ENCODE peak calls at places on chromosomes 5 and 9, in six cellular contexts. E, Z, P, U, F and L are unnamed samples.
A peak's percentile ranks its signal among the peaks of the same experiment; 100 is the strongest.

GRCh38 chr5:84642795-84643194 is 258.1 kb upstream of the EDIL3 start:
- DNase-seq in U (no peak), E (no peak), F (no peak), P (no peak), Z (no peak), L (no peak)

GRCh38 chr5:143017992-143018391 is 247.8 kb downstream of the ARHGAP26 start:
- DNase-seq in P (no peak), F (no peak), E (no peak), U (no peak), Z (no peak), L (no peak)

GRCh38 chr5:2929779-2930178 is 178.3 kb upstream of the IRX2 start:
- DNase-seq in E (no peak), Z (no peak), U (no peak), F (no peak), P (no peak), L (no peak)

GRCh38 chr9:90697782-90698181 is 55.2 kb upstream of the DIRAS2 start:
- DNase-seq in F (no peak), U (no peak), P (no peak), Z (no peak), E (no peak), L (peak; percentile 5)

GRCh38 chr5:157747766-157748700 is 4.5 kb downstream of the LSM11 start:
- DNase-seq in Z (no peak), P (no peak), U (no peak), F (no peak), E (no peak), L (no peak)

GRCh38 chr5:108765647-108766046 is 17.9 kb downstream of the FER start:
- DNase-seq in Z (no peak), F (no peak), E (no peak), U (no peak), P (no peak), L (no peak)

GRCh38 chr5:136374638-136375037 is 9.3 kb upstream of the TRPC7 start:
- DNase-seq in E (no peak), P (no peak), Z (no peak), U (no peak), F (no peak), L (no peak)

GRCh38 chr5:32628049-32628803 is 42.9 kb downstream of the SUB1 start:
- DNase-seq in U (no peak), E (no peak), P (no peak), F (peak; percentile 31), Z (no peak), L (no peak)

GRCh38 chr5:5309645-5310044 is 112.8 kb upstream of the ICE1 start:
- DNase-seq in E (no peak), F (no peak), U (no peak), Z (no peak), P (no peak), L (no peak)

GRCh38 chr5:161086456-161086855 is 234.4 kb upstream of the ATP10B start:
- DNase-seq in E (no peak), Z (no peak), U (no peak), P (no peak), F (no peak), L (no peak)

GRCh38 chr9:87798276-87798833 is 72.4 kb downstream of the CTSL start:
- DNase-seq in Z (no peak), U (no peak), E (no peak), P (no peak), F (no peak), L (no peak)

GRCh38 chr9:104094534-104095020 is 468 bp downstream of the SMC2 start:
- DNase-seq in U (no peak), F (peak; percentile 9), P (no peak), E (no peak), Z (no peak), L (no peak)

GRCh38 chr9:71079451-71079850 is 42.0 kb downstream of the TRPM3 start:
- DNase-seq in U (no peak), E (no peak), F (peak; percentile 8), P (no peak), Z (no peak), L (no peak)

GRCh38 chr5:55421074-55421529 is 113.3 kb downstream of the MTREX start:
- DNase-seq in Z (peak; percentile 15), F (no peak), P (no peak), E (no peak), U (no peak), L (no peak)

GRCh38 chr9:100477221-100477620 is 4.3 kb downstream of the TMEFF1 start:
- DNase-seq in U (no peak), P (no peak), Z (no peak), E (no peak), F (no peak), L (no peak)

GRCh38 chr5:150904479-150905311 is at the start of gene ZNF300:
- DNase-seq in Z (peak; percentile 32), F (peak; percentile 85), E (peak; percentile 85), P (peak; percentile 84), U (peak; percentile 95), L (peak; percentile 72)

GRCh38 chr9:2228132-2228531 is 213.0 kb downstream of the SMARCA2 start:
- DNase-seq in F (no peak), E (peak; percentile 85), P (peak; percentile 45), Z (no peak), U (peak; percentile 37), L (peak; percentile 83)

GRCh38 chr5:134530375-134531077 is 5.1 kb downstream of the JADE2 start:
- DNase-seq in P (no peak), F (no peak), Z (no peak), U (no peak), E (no peak), L (no peak)
- TF ChIP-seq POLR2AphosphoS5 in P (no peak), F (no peak), Z (no peak), U (no peak), E (no peak), L (no peak)

GRCh38 chr5:79109527-79110492 is 1.8 kb upstream of the BHMT start:
- DNase-seq in U (peak; percentile 50), Z (no peak), E (peak; percentile 60), P (no peak), F (peak; percentile 28), L (no peak)
- TF ChIP-seq GABPA in U (no peak), Z (no peak), E (no peak), P (no peak), F (no peak), L (no peak)

DNA sequence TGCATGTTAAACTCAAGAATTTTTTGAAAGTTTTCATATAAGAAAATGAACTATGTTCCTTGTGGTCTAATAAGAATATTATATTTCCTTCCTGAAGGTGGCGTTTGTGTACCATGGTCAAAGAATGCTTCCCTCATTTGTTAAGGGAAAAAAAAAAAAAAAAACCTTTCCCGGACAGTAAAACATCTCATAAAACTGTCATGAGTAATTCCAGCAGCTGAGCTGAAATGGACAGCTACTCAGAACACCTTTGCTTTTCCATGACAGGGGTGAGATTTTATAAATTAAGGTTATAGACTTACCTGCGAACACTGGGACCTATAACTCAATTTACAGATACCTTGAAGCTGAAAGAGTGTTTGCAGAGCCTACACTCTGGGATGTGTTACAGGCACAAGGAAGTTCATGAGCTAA is 113.2 kb upstream of the RANBP3L start:
- DNase-seq in P (peak; percentile 26), F (peak; percentile 24), U (peak; percentile 58), Z (no peak), E (no peak), L (no peak)
- TF ChIP-seq POLR2AphosphoS5 in P (no peak), F (no peak), U (no peak), Z (no peak), E (no peak), L (no peak)

DNA sequence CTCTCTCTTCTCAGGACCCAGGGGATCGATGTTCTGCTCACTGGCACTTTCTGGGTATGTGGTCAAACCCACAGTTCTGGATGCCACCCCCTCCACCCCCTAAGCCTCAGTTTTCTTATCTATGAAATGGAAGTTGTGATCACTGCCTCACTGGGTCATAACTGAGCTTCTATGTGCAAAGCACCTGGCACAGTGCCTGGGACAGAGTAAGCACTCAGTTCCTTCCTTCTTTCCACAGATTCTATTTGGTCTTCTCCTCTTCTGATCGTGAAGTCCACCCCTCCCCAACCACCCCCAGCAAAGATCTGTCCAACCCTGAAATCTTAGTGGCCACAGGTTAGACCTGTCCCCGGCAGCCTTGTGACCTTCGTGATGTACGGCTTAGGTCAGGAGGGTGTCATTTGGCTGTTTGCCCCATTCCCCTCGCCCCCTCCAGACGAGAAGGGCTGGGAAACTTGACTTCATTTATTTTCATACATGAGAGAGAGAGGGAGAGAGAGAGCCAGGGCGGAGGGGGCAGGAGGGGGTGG is 181.4 kb downstream of the FGF18 start:
- DNase-seq in E (no peak), Z (no peak), F (no peak), U (no peak), P (no peak), L (peak; percentile 87)
- TF ChIP-seq GABPA in E (no peak), Z (no peak), F (no peak), U (no peak), P (no peak), L (no peak)

DNA sequence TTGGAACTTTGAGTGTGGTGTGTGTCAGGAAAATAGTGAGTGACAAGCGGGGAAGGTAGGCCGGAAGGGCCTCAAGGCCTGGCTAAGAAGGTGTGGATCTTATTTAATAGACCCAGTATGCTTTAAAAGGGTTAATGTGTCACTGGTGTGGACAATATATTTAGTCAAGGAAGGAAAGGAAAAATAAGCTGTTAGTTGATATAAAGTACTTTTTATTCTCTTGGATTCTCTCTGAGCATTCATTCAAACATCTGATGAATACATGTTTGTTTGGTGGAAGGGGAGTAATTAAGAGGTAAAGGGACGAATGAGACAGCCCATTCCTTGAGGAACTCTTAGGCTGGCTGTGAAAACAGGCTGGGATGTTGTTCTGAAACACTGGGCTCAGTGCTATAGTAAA is 98.9 kb downstream of the MELK start:
- DNase-seq in U (no peak), Z (no peak), P (no peak), E (no peak), F (no peak), L (no peak)
- TF ChIP-seq POLR2AphosphoS5 in U (no peak), Z (no peak), P (no peak), E (no peak), F (no peak), L (no peak)

DNA sequence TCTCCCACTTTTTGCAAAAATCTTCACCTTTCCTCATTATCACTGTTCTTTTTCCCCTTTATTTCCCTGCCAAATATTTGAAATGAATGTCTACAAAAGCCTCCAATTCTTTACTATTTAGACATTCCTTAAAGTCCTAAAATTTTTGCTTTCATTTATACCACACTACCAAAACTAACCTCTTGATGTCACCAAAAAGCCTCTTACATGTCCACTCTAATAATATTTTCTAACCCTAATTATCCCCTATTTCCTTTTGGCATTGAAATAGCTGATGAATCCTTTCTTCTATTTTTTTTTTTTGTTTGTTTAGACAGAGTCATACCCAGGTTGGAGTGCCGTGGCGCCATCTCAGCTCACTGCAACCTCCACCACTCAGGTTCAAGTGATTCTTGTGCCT is 32.3 kb upstream of the NRG2 start:
- DNase-seq in Z (no peak), U (no peak), E (no peak), P (peak; percentile 11), F (no peak), L (no peak)
- TF ChIP-seq GABPA in Z (no peak), U (no peak), E (no peak), P (no peak), F (no peak), L (no peak)